ENCODE peak calls at places on chromosome 5, in nine cellular contexts. Y is progenitor cell of endocrine pancreas; G is Right ventricle myocardium superior; S is activated CD8-positive, alpha-beta T cell treated with anti-CD3 and anti-CD28 coated beads, Interleukin-2, amount 10 ng/mL, durations not matched to agents 7 days and 5 days; E is activated CD8-positive, alpha-beta memory T cell treated with anti-CD3 and anti-CD28 coated beads for 4 hours; M is GDM1; U is EH; C is omental fat pad; N is amniotic stem cell. A is an unnamed sample.

GRCh38 chr5:5419291-5420210 is 2.9 kb upstream of the ICE1 start:
- DNase-seq in Y (no peak), G (no peak), S (no peak), E (no peak), M (no peak), U (peak), C (no peak), N (peak), A (no peak)

GRCh38 chr5:151030377-151030776 is 10.0 kb downstream of the GPX3 start:
- DNase-seq in Y (no peak), G (peak), S (no peak), E (no peak), M (no peak), U (no peak), C (no peak), N (no peak), A (no peak)

GRCh38 chr5:167653645-167654106 is 637.8 kb upstream of the WWC1 start:
- DNase-seq in Y (no peak), G (no peak), S (no peak), E (no peak), M (no peak), U (peak), C (no peak), N (no peak), A (no peak)

GRCh38 chr5:159961176-159961689 is 45.0 kb downstream of the ADRA1B start:
- DNase-seq in Y (no peak), G (no peak), S (no peak), E (no peak), M (no peak), U (no peak), C (no peak), N (no peak), A (no peak)

GRCh38 chr5:131773805-131774204 is 23.0 kb downstream of the FNIP1 start:
- DNase-seq in Y (no peak), G (no peak), S (no peak), E (no peak), M (no peak), U (no peak), C (no peak), N (no peak), A (no peak)

GRCh38 chr5:3818612-3819011 is 223.0 kb downstream of the IRX1 start:
- DNase-seq in Y (no peak), G (no peak), S (no peak), E (no peak), M (no peak), U (no peak), C (no peak), N (no peak), A (no peak)

GRCh38 chr5:130975299-130975698 is 189.8 kb downstream of the HINT1 start:
- DNase-seq in Y (no peak), G (no peak), S (no peak), E (no peak), M (no peak), U (no peak), C (no peak), N (no peak), A (no peak)

GRCh38 chr5:149257875-149258705 is 13.6 kb upstream of the AFAP1L1 start:
- DNase-seq in Y (no peak), G (no peak), S (no peak), E (no peak), M (no peak), U (peak), C (no peak), N (peak), A (no peak)

GRCh38 chr5:74017786-74018211 is 391.8 kb downstream of the ARHGEF28 start:
- DNase-seq in Y (no peak), G (no peak), S (no peak), E (no peak), M (no peak), U (peak), C (no peak), N (peak), A (no peak)

GRCh38 chr5:175573493-175574269 is 84.2 kb upstream of the HRH2 start:
- DNase-seq in Y (no peak), G (no peak), S (no peak), E (no peak), M (no peak), U (no peak), C (no peak), N (no peak), A (no peak)

GRCh38 chr5:83632874-83633273 is 87.8 kb downstream of the HAPLN1 start:
- DNase-seq in Y (no peak), G (no peak), S (no peak), E (no peak), M (no peak), U (peak), C (no peak), N (peak), A (no peak)

GRCh38 chr5:93569295-93570164 is 11.5 kb downstream of the NR2F1-AS1 start:
- DNase-seq in Y (no peak), G (no peak), S (no peak), E (no peak), M (no peak), U (no peak), C (no peak), N (no peak), A (no peak)

GRCh38 chr5:158658439-158659230 is 441.1 kb downstream of the EBF1 start:
- DNase-seq in Y (no peak), G (no peak), S (no peak), E (no peak), M (no peak), U (peak), C (no peak), N (no peak), A (no peak)

A was measured in activated CD4-positive, alpha-beta T cell treated with anti-CD3 and anti-CD28 coated beads for 4 hours.